ENCODE peak calls at places on chromosomes 2 and 18, in nine cellular contexts. M, Q, D, G, C, L, F, N and J are unnamed samples.

GRCh38 chr18:49368876-49369440 is 91.5 kb downstream of the DYM start:
- DNase-seq in M (peak), Q (peak), D (no peak), G (no peak), C (no peak), L (no peak), F (no peak), N (no peak), J (no peak)

GRCh38 chr2:234963785-234964615 is 12.2 kb downstream of the SH3BP4 start:
- DNase-seq in M (no peak), Q (peak), D (peak), G (no peak), C (no peak), L (no peak), F (peak), N (peak), J (peak)

GRCh38 chr18:8870528-8870927 is 165.2 kb downstream of the MTCL1 start:
- DNase-seq in M (no peak), Q (no peak), D (peak), G (no peak), C (no peak), L (no peak), F (no peak), N (peak), J (no peak)

GRCh38 chr2:176188218-176188968 is at the start of gene HOXD1:
- DNase-seq in M (peak), Q (no peak), D (peak), G (peak), C (no peak), L (no peak), F (no peak), N (peak), J (peak)

GRCh38 chr2:220277445-220277960 is 650.1 kb downstream of the SLC4A3 start:
- DNase-seq in M (peak), Q (peak), D (peak), G (no peak), C (peak), L (no peak), F (peak), N (peak), J (peak)

GRCh38 chr2:45008296-45009129 is 739 bp downstream of the SIX2 start:
- DNase-seq in M (peak), Q (no peak), D (peak), G (no peak), C (no peak), L (no peak), F (peak), N (peak), J (peak)

GRCh38 chr2:234427081-234428058 is 69.5 kb downstream of the ARL4C start:
- DNase-seq in M (no peak), Q (peak), D (peak), G (no peak), C (peak), L (no peak), F (no peak), N (peak), J (no peak)

GRCh38 chr2:170360546-170361358 is 182.8 kb downstream of the MYO3B start:
- DNase-seq in M (no peak), Q (no peak), D (no peak), G (no peak), C (no peak), L (no peak), F (no peak), N (no peak), J (no peak)

GRCh38 chr2:190121971-190122370 is 59.4 kb upstream of the MSTN start:
- DNase-seq in M (no peak), Q (peak), D (peak), G (no peak), C (no peak), L (no peak), F (no peak), N (peak), J (no peak)

GRCh38 chr2:160377204-160377995 is 116.2 kb downstream of the RBMS1 start:
- DNase-seq in M (no peak), Q (peak), D (no peak), G (no peak), C (no peak), L (no peak), F (no peak), N (no peak), J (no peak)